ENCODE peak calls at places on chromosome 6, in ten cellular contexts. B is heart right ventricle, G is left lung, L is ascending aorta, M is brain microvascular endothelial cell, R is body of pancreas, Y is heart left ventricle, P is right cardiac atrium, F is stomach, O is A549. S is an unnamed sample.

GRCh38 chr6:115643762-115644161 is 416.9 kb downstream of the FRK start:
- DNase-seq in B (no peak), G (no peak), L (no peak), M (no peak), R (no peak), Y (no peak), P (no peak), F (no peak), O (no peak), S (no peak)

GRCh38 chr6:36703982-36704381 is 6.4 kb downstream of the RAB44 start:
- DNase-seq in B (no peak), G (peak; percentile 62), L (no peak), M (no peak), R (no peak), Y (no peak), P (no peak), F (no peak), O (no peak), S (no peak)

GRCh38 chr6:14763139-14763538 is 482.7 kb upstream of the JARID2 start:
- DNase-seq in B (no peak), G (no peak), L (no peak), M (peak; percentile 19), R (no peak), Y (no peak), P (no peak), F (no peak), O (peak; percentile 21), S (no peak)

GRCh38 chr6:358432-358831 is 33.1 kb upstream of the IRF4 start:
- DNase-seq in B (no peak), G (peak; percentile 85), L (no peak), M (no peak), R (no peak), Y (peak; percentile 61), P (no peak), F (no peak), O (no peak), S (no peak)

GRCh38 chr6:12311106-12311505 is 20.9 kb downstream of the EDN1 start:
- DNase-seq in B (no peak), G (no peak), L (no peak), M (no peak), R (no peak), Y (no peak), P (no peak), F (no peak), O (no peak), S (no peak)

GRCh38 chr6:25645916-25646315 is 6.1 kb upstream of the SCGN start:
- DNase-seq in B (no peak), G (no peak), L (no peak), M (no peak), R (no peak), Y (no peak), P (no peak), F (no peak), O (no peak), S (no peak)

GRCh38 chr6:83685481-83685880 is 23.4 kb downstream of the SNAP91 start:
- DNase-seq in B (no peak), G (no peak), L (no peak), M (no peak), R (no peak), Y (no peak), P (no peak), F (no peak), O (no peak), S (no peak)

GRCh38 chr6:117548797-117549301 is 53.5 kb downstream of the GOPC start:
- DNase-seq in B (no peak), G (no peak), L (no peak), M (no peak), R (no peak), Y (no peak), P (no peak), F (no peak), O (no peak), S (no peak)

GRCh38 chr6:43826739-43827138 is 56.7 kb downstream of the VEGFA start:
- DNase-seq in B (no peak), G (no peak), L (no peak), M (no peak), R (no peak), Y (no peak), P (no peak), F (no peak), O (no peak), S (no peak)

GRCh38 chr6:14476793-14477531 is 359.4 kb downstream of the CD83 start:
- DNase-seq in B (no peak), G (no peak), L (no peak), M (peak; percentile 79), R (peak; percentile 79), Y (no peak), P (no peak), F (peak; percentile 51), O (peak; percentile 78), S (peak; percentile 74)

GRCh38 chr6:89120371-89120770 is 2.5 kb upstream of the SRSF12 start:
- DNase-seq in B (no peak), G (no peak), L (no peak), M (no peak), R (peak; percentile 19), Y (no peak), P (no peak), F (no peak), O (no peak), S (no peak)

GRCh38 chr6:38871745-38872568 is 156.8 kb downstream of the DNAH8 start:
- DNase-seq in B (no peak), G (no peak), L (no peak), M (peak; percentile 59), R (peak; percentile 56), Y (no peak), P (no peak), F (peak; percentile 61), O (peak; percentile 18), S (peak; percentile 47)

GRCh38 chr6:129500958-129501381 is 209.0 kb downstream of the ARHGAP18 start:
- DNase-seq in B (no peak), G (no peak), L (no peak), M (peak; percentile 67), R (no peak), Y (no peak), P (no peak), F (no peak), O (peak; percentile 32), S (no peak)

GRCh38 chr6:39050453-39051112 is 2.0 kb downstream of the GLP1R start:
- DNase-seq in B (no peak), G (no peak), L (no peak), M (no peak), R (no peak), Y (no peak), P (no peak), F (no peak), O (no peak), S (no peak)

DNA sequence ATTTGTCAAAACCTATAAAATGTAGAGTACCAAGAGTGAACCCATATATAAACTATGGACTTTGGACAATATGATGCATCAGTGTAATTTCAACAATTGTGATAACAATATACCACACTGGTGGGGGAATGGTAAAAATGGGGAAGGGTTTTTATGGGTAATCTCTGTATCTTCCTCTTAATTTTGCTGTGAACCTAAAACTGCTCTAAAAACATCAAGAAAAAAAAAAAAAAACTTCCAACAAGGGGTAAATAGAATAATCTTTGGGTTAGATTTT is 592.0 kb upstream of the ADGRB3 start:
- DNase-seq in B (no peak), G (no peak), L (no peak), M (no peak), R (no peak), Y (no peak), P (no peak), F (no peak), O (no peak), S (no peak)
- H3K27ac ChIP-seq in B (no peak overlapping the region), G (no peak overlapping the region), L (no peak overlapping the region), M (no peak overlapping the region), R (no peak overlapping the region), Y (no peak overlapping the region), P (no peak overlapping the region), F (no peak overlapping the region), O (no peak overlapping the region), S (no peak overlapping the region)

GRCh38 chr6:21767891-21768659 is 174.5 kb downstream of the SOX4 start:
- DNase-seq in B (no peak), G (no peak), L (no peak), M (no peak), R (no peak), Y (no peak), P (no peak), F (no peak), O (no peak), S (no peak)

GRCh38 chr6:21769405-21769851 is 175.9 kb downstream of the SOX4 start:
- DNase-seq in B (no peak), G (no peak), L (no peak), M (peak; percentile 92), R (peak; percentile 12), Y (no peak), P (no peak), F (no peak), O (no peak), S (no peak)

GRCh38 chr6:21772467-21772866 is 178.9 kb downstream of the SOX4 start:
- DNase-seq in B (no peak), G (no peak), L (no peak), M (no peak), R (no peak), Y (no peak), P (no peak), F (no peak), O (no peak), S (no peak)

GRCh38 chr6:21771626-21772320 is 178.2 kb downstream of the SOX4 start:
- DNase-seq in B (no peak), G (no peak), L (no peak), M (no peak), R (no peak), Y (no peak), P (no peak), F (no peak), O (no peak), S (no peak)

GRCh38 chr6:21769973-21770372 is 176.4 kb downstream of the SOX4 start:
- DNase-seq in B (no peak), G (no peak), L (no peak), M (no peak), R (no peak), Y (no peak), P (no peak), F (no peak), O (no peak), S (no peak)
- H3K27ac ChIP-seq in B (no peak overlapping the region), G (peak overlapping the region; percentile 50), L (peak overlapping the region; percentile 50), M (peak overlapping the region; percentile 83), R (no peak overlapping the region), Y (peak overlapping the region; percentile 31), P (no peak overlapping the region), F (peak overlapping the region; percentile 39), O (peak overlapping the region; percentile 72), S (no peak overlapping the region)

GRCh38 chr6:119241540-119242309 is 107.8 kb downstream of the MAN1A1 start:
- DNase-seq in B (no peak), G (no peak), L (no peak), M (no peak), R (no peak), Y (no peak), P (no peak), F (no peak), O (no peak), S (no peak)
- H3K27ac ChIP-seq in B (no peak overlapping the region), G (peak overlapping the region; percentile 46), L (no peak overlapping the region), M (no peak overlapping the region), R (peak overlapping the region; percentile 14), Y (no peak overlapping the region), P (no peak overlapping the region), F (no peak overlapping the region), O (no peak overlapping the region), S (no peak overlapping the region)

DNA sequence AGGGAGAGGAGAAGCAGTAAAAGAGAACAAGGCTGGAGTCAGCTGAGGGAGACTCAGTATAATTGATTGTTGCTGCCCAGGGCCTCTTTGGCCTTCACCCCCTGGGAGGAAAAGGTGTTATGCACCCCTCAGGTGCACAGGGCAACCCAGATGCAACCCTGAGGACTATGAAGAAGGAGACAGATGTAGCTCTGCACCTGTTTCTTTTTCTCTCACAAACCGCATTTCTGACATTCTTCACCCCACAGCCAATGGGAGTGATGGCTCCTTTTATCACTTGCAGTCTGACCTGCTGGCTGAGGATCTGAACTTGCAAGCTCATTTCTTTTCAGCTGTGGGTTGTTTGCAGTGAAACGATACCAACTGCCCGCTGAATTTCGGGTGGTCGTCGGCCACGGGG is 64.1 kb upstream of the F13A1 start:
- DNase-seq in B (no peak), G (no peak), L (no peak), M (no peak), R (no peak), Y (no peak), P (no peak), F (no peak), O (no peak), S (no peak)
- H3K27ac ChIP-seq in B (no peak overlapping the region), G (no peak overlapping the region), L (no peak overlapping the region), M (no peak overlapping the region), R (no peak overlapping the region), Y (no peak overlapping the region), P (no peak overlapping the region), F (no peak overlapping the region), O (no peak overlapping the region), S (no peak overlapping the region)